ENCODE peak calls at places on chromosomes 11 and 22, in four cellular contexts. Z is GM12865, M is sigmoid colon, G is lower lobe of right lung. O is an unnamed sample.

GRCh38 chr11:123264431-123264780 is 69.4 kb upstream of the CLMP start:
- DNase-seq in Z (peak), M (no peak), G (no peak), O (no peak)

GRCh38 chr22:30742291-30743256 is 47.9 kb downstream of the OSBP2 start:
- DNase-seq in Z (no peak), M (no peak), G (no peak), O (no peak)

GRCh38 chr11:57163160-57163868 is 18.4 kb upstream of the LRRC55 start:
- DNase-seq in Z (no peak), M (no peak), G (no peak), O (no peak)

GRCh38 chr22:44431256-44431655 is 66.8 kb downstream of the RTL6 start:
- DNase-seq in Z (no peak), M (peak), G (no peak), O (no peak)

GRCh38 chr11:61817471-61818202 is 834 bp upstream of the FADS1 start:
- DNase-seq in Z (no peak), M (no peak), G (no peak), O (no peak)

GRCh38 chr22:48885919-48886305 is 941.8 kb downstream of the BRD1 start:
- DNase-seq in Z (no peak), M (peak), G (peak), O (peak)

GRCh38 chr22:39148727-39149535 is 3.5 kb downstream of the CBX7 start:
- DNase-seq in Z (peak), M (peak), G (no peak), O (no peak)

GRCh38 chr11:63737718-63738117 is 30.9 kb downstream of the ZFTA start:
- DNase-seq in Z (no peak), M (no peak), G (no peak), O (no peak)

GRCh38 chr11:116649268-116649667 is 123.5 kb downstream of the BUD13 start:
- DNase-seq in Z (no peak), M (no peak), G (no peak), O (no peak)

GRCh38 chr11:122721964-122722266 is 66.4 kb downstream of the UBASH3B start:
- DNase-seq in Z (no peak), M (peak), G (no peak), O (no peak)

GRCh38 chr11:120001161-120002135 is 136.5 kb downstream of the TRIM29 start:
- DNase-seq in Z (no peak), M (no peak), G (no peak), O (no peak)

GRCh38 chr11:77633856-77634425 is 3.7 kb downstream of the CLNS1A start:
- DNase-seq in Z (no peak), M (no peak), G (peak), O (no peak)

GRCh38 chr11:4697583-4697982 is at the start of gene OR51E2:
- DNase-seq in Z (no peak), M (peak), G (no peak), O (no peak)

GRCh38 chr11:58582437-58582836 is 3.6 kb downstream of the ZFP91 start:
- DNase-seq in Z (no peak), M (no peak), G (no peak), O (no peak)

GRCh38 chr11:103730151-103730940 is 306.1 kb upstream of the DDI1 start:
- DNase-seq in Z (no peak), M (no peak), G (no peak), O (no peak)

GRCh38 chr22:27331526-27332281 is 469.9 kb downstream of the MN1 start:
- DNase-seq in Z (no peak), M (peak), G (peak), O (peak)

GRCh38 chr11:37343279-37343678 is 745.2 kb upstream of the RAG2 start:
- DNase-seq in Z (no peak), M (no peak), G (no peak), O (no peak)

GRCh38 chr11:69508974-69509373 is 27.5 kb downstream of the LINC01488 start:
- DNase-seq in Z (no peak), M (peak), G (peak), O (no peak)

GRCh38 chr11:129995163-129995562 is 7.5 kb downstream of the PRDM10 start:
- DNase-seq in Z (no peak), M (no peak), G (no peak), O (no peak)

GRCh38 chr22:46646531-46647211 is 26.5 kb downstream of the GRAMD4 start:
- DNase-seq in Z (no peak), M (no peak), G (no peak), O (no peak)

GRCh38 chr11:79667377-79667776 is 226.5 kb upstream of the TENM4 start:
- DNase-seq in Z (no peak), M (no peak), G (no peak), O (no peak)

GRCh38 chr11:3623126-3623525 is 18.7 kb downstream of the ART5 start:
- DNase-seq in Z (no peak), M (peak), G (no peak), O (no peak)

GRCh38 chr11:66467756-66468155 is 1.1 kb downstream of the PELI3 start:
- DNase-seq in Z (no peak), M (no peak), G (peak), O (no peak)

GRCh38 chr11:115462004-115462541 is 42.1 kb downstream of the CADM1 start:
- DNase-seq in Z (no peak), M (no peak), G (no peak), O (no peak)

GRCh38 chr11:132032555-132032954 is 662.1 kb downstream of the NTM start:
- DNase-seq in Z (no peak), M (no peak), G (no peak), O (no peak)

GRCh38 chr11:68753300-68753699 is 2.0 kb upstream of the TESMIN start:
- DNase-seq in Z (no peak), M (no peak), G (no peak), O (no peak)

GRCh38 chr11:13378316-13378715 is 84.7 kb downstream of the BTBD10 start:
- DNase-seq in Z (no peak), M (no peak), G (no peak), O (no peak)

DNA sequence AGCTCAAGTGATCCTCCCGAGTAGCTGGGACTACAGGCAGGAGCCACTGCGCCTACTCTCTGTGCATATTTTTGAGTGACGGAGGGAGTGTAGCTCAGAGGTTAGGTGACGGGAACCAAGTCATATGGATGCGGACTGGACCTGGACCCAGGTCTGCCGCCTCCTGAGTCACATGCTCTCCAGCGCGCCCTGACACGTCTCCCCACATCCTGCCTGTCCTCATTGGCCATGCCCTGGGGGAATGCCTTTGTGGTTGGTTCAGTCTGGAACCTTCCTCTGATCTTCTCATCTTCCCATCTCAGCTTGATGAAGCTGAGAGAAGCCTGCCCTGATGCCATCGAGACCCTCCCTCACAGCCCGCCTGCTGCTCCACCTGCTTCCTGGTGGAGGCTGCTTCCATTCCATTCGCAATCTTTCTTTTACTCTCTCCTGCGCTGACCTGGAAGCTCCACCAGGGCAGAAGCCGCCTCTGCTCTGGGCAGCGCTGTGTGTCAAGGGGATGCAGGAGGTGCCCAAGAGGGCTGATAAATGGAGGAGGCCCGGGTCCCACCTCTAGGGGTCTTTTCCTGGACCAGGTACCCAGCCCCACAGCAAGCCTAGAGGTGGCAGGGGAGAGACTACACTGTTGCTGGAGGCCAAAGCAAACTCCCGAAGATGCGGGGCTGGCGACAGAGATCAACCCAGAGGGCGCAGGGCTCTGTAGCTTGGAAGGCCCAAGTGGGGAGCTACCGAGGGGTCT is 13.9 kb upstream of the BAIAP2L2 start:
- DNase-seq in Z (no peak), M (no peak), G (no peak), O (no peak)
- TF ChIP-seq CTCF in Z (no peak), M (no peak), G (no peak), O (no peak)

DNA sequence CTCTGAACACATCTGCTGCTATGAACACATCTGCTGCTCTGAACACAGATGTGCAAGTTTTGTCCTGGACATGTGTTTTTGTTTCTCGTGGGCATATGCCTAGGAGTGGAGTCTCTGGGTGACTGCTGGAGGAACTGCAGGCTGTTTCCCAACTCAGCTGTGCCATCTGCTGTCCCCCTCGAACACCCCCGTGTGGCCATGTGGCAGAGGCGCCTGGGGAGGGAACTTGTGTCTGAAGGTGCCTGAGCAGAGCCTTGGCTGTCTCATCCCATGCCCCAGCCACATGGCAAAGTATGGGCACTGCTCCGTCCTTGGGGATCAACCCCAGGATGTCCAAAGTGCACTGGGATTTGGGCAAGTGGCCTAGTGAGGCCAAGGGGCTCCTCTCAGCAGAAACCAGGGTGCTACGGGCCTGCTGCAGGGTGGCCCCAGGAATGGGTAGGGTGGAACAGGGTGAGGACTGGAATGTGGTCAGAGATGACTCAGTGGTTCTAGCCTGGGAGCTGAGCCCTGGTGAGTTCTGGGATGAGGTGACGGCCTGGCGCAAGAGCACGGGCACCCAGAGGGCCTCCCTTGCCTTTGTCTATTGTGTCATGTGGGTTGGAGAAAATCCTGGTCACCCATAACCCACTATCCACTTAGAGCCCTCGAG is 14.7 kb downstream of the GATD1 start:
- DNase-seq in Z (no peak), M (no peak), G (peak), O (no peak)
- TF ChIP-seq CTCF in Z (peak), M (no peak), G (no peak), O (peak)

GRCh38 chr11:117946842-117947526 is 17.8 kb upstream of the TMPRSS13 start:
- DNase-seq in Z (peak), M (peak), G (peak), O (peak)

GRCh38 chr11:117953029-117953671 is 23.9 kb upstream of the TMPRSS13 start:
- DNase-seq in Z (no peak), M (no peak), G (no peak), O (no peak)

GRCh38 chr11:117950999-117951961 is 22.1 kb upstream of the TMPRSS13 start:
- DNase-seq in Z (peak), M (no peak), G (no peak), O (no peak)

GRCh38 chr11:117949062-117949461 is 19.9 kb upstream of the TMPRSS13 start:
- DNase-seq in Z (no peak), M (no peak), G (no peak), O (no peak)

DNA sequence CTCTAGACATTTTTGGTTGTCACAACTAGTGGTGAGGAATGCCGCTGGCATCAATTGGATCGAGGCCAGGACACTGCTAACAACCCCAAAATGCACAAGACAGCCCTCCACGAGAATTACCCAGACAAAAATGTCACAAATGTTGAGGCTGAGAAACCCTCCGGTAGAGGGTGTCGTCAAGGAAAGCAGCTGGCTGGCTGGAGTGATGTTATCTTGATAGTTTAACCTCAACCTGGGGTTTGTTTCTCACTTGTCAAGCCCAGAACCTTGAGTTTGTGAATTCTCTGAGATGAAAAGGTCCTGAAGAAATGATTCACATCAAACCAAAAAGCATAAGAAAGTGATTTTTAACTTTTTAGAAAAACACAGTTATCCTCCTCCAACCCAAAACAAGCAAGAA is 21.1 kb upstream of the TMPRSS13 start:
- DNase-seq in Z (no peak), M (no peak), G (no peak), O (no peak)
- TF ChIP-seq CTCF in Z (peak), M (no peak), G (peak), O (peak)

GRCh38 chr22:23243006-23243573 is 62.8 kb downstream of the BCR start:
- DNase-seq in Z (peak), M (no peak), G (no peak), O (no peak)
- TF ChIP-seq CTCF in Z (no peak), M (no peak), G (no peak), O (no peak)

GRCh38 chr11:60195923-60196368 is 13.1 kb upstream of the MS4A6A start:
- DNase-seq in Z (peak), M (no peak), G (no peak), O (no peak)

GRCh38 chr11:60193687-60194433 is 11.0 kb upstream of the MS4A6A start:
- DNase-seq in Z (peak), M (no peak), G (no peak), O (no peak)

GRCh38 chr11:60194511-60194910 is 11.6 kb upstream of the MS4A6A start:
- DNase-seq in Z (no peak), M (no peak), G (no peak), O (no peak)

DNA sequence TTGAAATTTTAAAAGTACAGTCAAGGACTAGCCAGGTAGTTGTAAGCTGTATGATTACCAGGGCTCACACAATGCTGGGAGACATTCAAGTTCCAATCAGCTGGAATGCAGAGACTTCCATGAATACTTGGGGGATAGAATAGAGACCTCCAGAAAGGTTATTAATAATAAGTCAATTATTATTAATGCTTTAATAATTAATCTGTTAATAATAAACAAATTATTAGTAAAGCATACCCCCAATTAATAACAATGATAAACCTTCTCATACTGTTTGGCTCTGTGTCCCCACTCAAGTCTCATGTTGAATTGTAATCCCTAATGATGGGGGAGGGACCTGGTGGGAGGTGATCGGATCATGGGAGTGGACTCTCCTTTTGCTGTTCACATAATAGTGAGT is 14.6 kb upstream of the MS4A6A start:
- DNase-seq in Z (no peak), M (no peak), G (no peak), O (no peak)
- TF ChIP-seq CTCF in Z (no peak), M (no peak), G (no peak), O (no peak)

GRCh38 chr22:49983148-49984042 is 22.8 kb downstream of the PIM3 start:
- DNase-seq in Z (no peak), M (no peak), G (peak), O (no peak)
- TF ChIP-seq CTCF in Z (peak), M (no peak), G (peak), O (peak)

DNA sequence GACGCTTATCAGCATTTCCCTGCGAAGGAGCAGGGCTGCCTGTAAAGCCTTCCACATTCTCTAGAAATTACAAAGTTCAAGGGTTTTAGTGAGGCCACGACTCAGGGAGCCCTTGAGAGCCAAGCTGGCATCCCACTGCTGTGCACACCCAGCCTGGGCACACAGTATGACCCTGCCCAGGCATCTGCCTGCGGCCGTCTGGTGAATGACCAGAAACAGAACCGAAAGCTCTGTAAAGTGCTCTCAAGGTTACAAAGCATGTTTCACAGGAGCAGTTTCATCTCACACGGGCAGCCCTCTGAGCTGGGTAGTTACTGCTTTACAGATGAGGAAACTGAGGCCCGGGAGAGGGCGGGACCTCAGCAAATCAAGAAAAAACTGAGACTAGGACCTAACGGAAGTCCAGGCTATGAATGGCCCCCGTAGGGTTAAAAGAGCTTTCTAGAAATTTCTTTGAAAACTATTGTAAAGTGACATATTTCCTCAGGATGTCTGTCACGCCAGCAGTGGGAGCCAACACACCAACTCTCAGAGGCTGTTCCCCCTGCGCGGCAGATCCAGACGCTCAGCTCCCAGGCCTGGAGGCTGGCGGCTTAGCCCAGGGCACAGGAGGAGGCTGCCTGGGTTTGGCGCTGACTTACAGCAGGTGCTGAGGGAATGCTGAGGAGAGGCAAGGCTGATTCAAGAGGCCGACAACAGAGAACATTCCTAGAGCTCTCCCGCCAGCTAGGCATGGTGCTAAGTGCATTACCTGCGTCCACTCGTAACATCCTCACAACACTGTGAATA is 7.7 kb upstream of the TCF20 start:
- DNase-seq in Z (peak), M (peak), G (no peak), O (peak)
- TF ChIP-seq CTCF in Z (peak), M (no peak), G (no peak), O (peak)

GRCh38 chr11:96520939-96521338 is 131.1 kb downstream of the JRKL start:
- DNase-seq in Z (no peak), M (no peak), G (no peak), O (no peak)

GRCh38 chr11:96530473-96530872 is 140.7 kb downstream of the JRKL start:
- DNase-seq in Z (peak), M (no peak), G (no peak), O (no peak)

GRCh38 chr11:96524475-96524874 is 134.7 kb downstream of the JRKL start:
- DNase-seq in Z (no peak), M (no peak), G (no peak), O (no peak)
- TF ChIP-seq CTCF in Z (no peak), M (no peak), G (peak), O (peak)

O was measured in type B pancreatic cell.